ENCODE peak calls at places on chromosomes 16 and 17, in five cellular contexts. U is GM12878, L is H1, V is K562, P is HepG2. H is an unnamed sample.

GRCh38 chr17:65074778-65075250 is 18.3 kb upstream of the GNA13 start:
- DNase-seq in U (no peak), L (no peak), V (peak; percentile 42), P (peak; percentile 60), H (no peak)

GRCh38 chr16:11639925-11640899 is 28.0 kb upstream of the SNN start:
- DNase-seq in U (no peak), L (no peak), V (no peak), P (peak; percentile 90), H (peak; percentile 63)

GRCh38 chr17:39130205-39130604 is 21.2 kb downstream of the PLXDC1 start:
- DNase-seq in U (no peak), L (no peak), V (no peak), P (no peak), H (no peak)

GRCh38 chr17:59830846-59831486 is 61.8 kb downstream of the TUBD1 start:
- DNase-seq in U (no peak), L (no peak), V (no peak), P (no peak), H (no peak)

GRCh38 chr17:16938031-16938430 is 33.9 kb downstream of the TNFRSF13B start:
- DNase-seq in U (no peak), L (no peak), V (no peak), P (no peak), H (no peak)

GRCh38 chr16:49590166-49590871 is 216.7 kb downstream of the C16orf78 start:
- DNase-seq in U (no peak), L (no peak), V (no peak), P (no peak), H (no peak)

GRCh38 chr17:58535431-58535830 is 21.0 kb upstream of the MTMR4 start:
- DNase-seq in U (no peak), L (no peak), V (no peak), P (peak; percentile 81), H (peak; percentile 56)

GRCh38 chr16:18047761-18048160 is 288.8 kb downstream of the NPIPA8 start:
- DNase-seq in U (no peak), L (no peak), V (no peak), P (no peak), H (no peak)

GRCh38 chr16:31700530-31701388 is 172.8 kb upstream of the ZNF267 start:
- DNase-seq in U (peak; percentile 67), L (no peak), V (peak; percentile 39), P (peak; percentile 90), H (no peak)

GRCh38 chr16:15950869-15951268 is 1.5 kb downstream of the ABCC1 start:
- DNase-seq in U (no peak), L (no peak), V (no peak), P (no peak), H (no peak)

GRCh38 chr16:90008708-90009145 is 10.5 kb downstream of the DBNDD1 start:
- DNase-seq in U (no peak), L (no peak), V (no peak), P (no peak), H (no peak)

GRCh38 chr16:2158262-2158638 is 2.7 kb downstream of the TRAF7 start:
- DNase-seq in U (no peak), L (no peak), V (no peak), P (no peak), H (no peak)

GRCh38 chr17:70716551-70716950 is 547.2 kb downstream of the KCNJ2 start:
- DNase-seq in U (no peak), L (no peak), V (no peak), P (no peak), H (no peak)

GRCh38 chr16:82995927-82996441 is 369.2 kb downstream of the CDH13 start:
- DNase-seq in U (no peak), L (no peak), V (no peak), P (no peak), H (no peak)

GRCh38 chr16:55660776-55661175 is 5.0 kb downstream of the SLC6A2 start:
- DNase-seq in U (no peak), L (no peak), V (no peak), P (no peak), H (no peak)

GRCh38 chr17:79752175-79752574 is 21.4 kb downstream of the ENPP7 start:
- DNase-seq in U (no peak), L (no peak), V (no peak), P (no peak), H (no peak)

GRCh38 chr16:50861926-50862325 is 120.0 kb downstream of the CYLD start:
- DNase-seq in U (no peak), L (no peak), V (no peak), P (peak; percentile 86), H (peak; percentile 46)

GRCh38 chr16:52469775-52470174 is 77.2 kb downstream of the TOX3 start:
- DNase-seq in U (no peak), L (no peak), V (no peak), P (peak; percentile 38), H (no peak)

GRCh38 chr17:32253117-32253611 is 12.5 kb upstream of the RHBDL3 start:
- DNase-seq in U (no peak), L (peak; percentile 59), V (peak; percentile 78), P (peak; percentile 70), H (peak; percentile 54)

GRCh38 chr17:75077072-75077489 is 10.7 kb upstream of the SLC16A5 start:
- DNase-seq in U (no peak), L (no peak), V (no peak), P (peak; percentile 76), H (no peak)

GRCh38 chr17:78214706-78215061 is 631 bp downstream of the BIRC5 start:
- DNase-seq in U (no peak), L (no peak), V (no peak), P (no peak), H (no peak)

GRCh38 chr16:84350611-84351400 is 17.5 kb upstream of the ATP2C2 start:
- DNase-seq in U (no peak), L (no peak), V (no peak), P (no peak), H (no peak)

GRCh38 chr17:12078791-12079190 is 58.1 kb downstream of the MAP2K4 start:
- DNase-seq in U (no peak), L (no peak), V (no peak), P (no peak), H (no peak)

GRCh38 chr16:88639231-88640038 is 1.1 kb downstream of the IL17C start:
- DNase-seq in U (no peak), L (no peak), V (no peak), P (no peak), H (no peak)
- TF ChIP-seq SP1 in U (no peak), L (no peak), V (peak; percentile 2), P (no peak), H (no peak)

GRCh38 chr17:76726231-76726765 is at the start of gene JMJD6:
- DNase-seq in U (peak; percentile 86), L (peak; percentile 87), V (peak; percentile 94), P (peak; percentile 93), H (peak; percentile 97)
- TF ChIP-seq SIN3A in U (peak; percentile 79), L (peak; percentile 94), V (peak; percentile 92), P (peak; percentile 62), H (peak; percentile 86)

GRCh38 chr17:40536731-40537171 is 28.5 kb downstream of the CCR7 start:
- DNase-seq in U (no peak), L (no peak), V (no peak), P (no peak), H (no peak)

GRCh38 chr17:40535438-40535837 is 29.8 kb downstream of the CCR7 start:
- DNase-seq in U (no peak), L (no peak), V (no peak), P (no peak), H (no peak)

GRCh38 chr17:40538019-40538935 is 27.0 kb downstream of the CCR7 start:
- DNase-seq in U (no peak), L (no peak), V (no peak), P (no peak), H (no peak)

GRCh38 chr17:40534431-40535189 is 30.7 kb downstream of the CCR7 start:
- DNase-seq in U (no peak), L (no peak), V (no peak), P (no peak), H (no peak)

DNA sequence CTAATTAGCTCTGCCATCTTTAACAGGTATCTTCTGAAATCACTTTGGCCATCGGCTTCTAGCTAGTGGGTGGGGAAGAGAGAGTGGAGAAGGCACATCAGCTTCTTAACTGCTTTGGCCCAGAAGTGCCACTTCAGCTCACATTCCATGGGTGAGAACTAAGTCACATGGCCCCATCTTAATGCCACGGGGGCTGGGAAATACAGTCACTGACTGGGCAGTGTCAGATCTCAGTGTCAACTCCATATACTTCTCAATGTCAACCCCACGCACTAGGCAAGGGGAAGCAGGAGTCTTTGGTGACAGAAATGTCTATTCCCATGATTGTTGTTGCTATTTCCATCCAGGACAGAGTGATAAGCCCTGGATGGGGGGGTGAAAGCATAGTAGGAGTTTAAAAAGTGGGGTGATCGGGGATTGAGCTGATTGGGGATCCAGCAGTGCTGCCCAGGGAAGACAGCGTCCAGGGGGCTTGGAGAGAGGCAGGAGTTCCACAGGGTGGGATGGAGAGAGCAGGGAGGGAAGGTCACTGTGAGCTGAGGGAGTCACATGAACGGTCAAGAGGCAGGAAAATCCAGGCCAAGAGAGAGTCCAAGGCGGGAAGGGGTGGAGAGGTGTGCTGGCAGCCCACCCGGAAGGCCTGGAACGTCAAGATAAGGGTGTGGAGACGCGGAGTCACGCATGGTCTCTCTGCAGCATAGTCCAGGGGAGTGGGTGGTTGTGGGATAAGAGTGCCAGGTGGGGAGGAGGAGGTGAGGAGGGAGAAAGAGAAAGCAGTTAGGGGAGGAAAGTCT is 29.2 kb downstream of the CCR7 start:
- DNase-seq in U (no peak), L (no peak), V (peak; percentile 88), P (no peak), H (no peak)
- H3K4me1 ChIP-seq in U (peaks cover 63% of the 10 kb centered on the region), L (no peaks in the 10 kb centered on the region), V (peaks cover 26% of the 10 kb centered on the region), P (peaks cover 74% of the 10 kb centered on the region), H (peaks cover 60% of the 10 kb centered on the region)

GRCh38 chr17:19456016-19456927 is 45.2 kb downstream of the RNF112 start:
- DNase-seq in U (no peak), L (no peak), V (no peak), P (no peak), H (no peak)

GRCh38 chr17:19457830-19458271 is 46.8 kb downstream of the RNF112 start:
- DNase-seq in U (no peak), L (no peak), V (no peak), P (no peak), H (no peak)

GRCh38 chr17:19460695-19461094 is 49.7 kb downstream of the RNF112 start:
- DNase-seq in U (no peak), L (no peak), V (no peak), P (no peak), H (no peak)

GRCh38 chr17:19454074-19454473 is 43.0 kb downstream of the RNF112 start:
- DNase-seq in U (no peak), L (no peak), V (no peak), P (no peak), H (no peak)

DNA sequence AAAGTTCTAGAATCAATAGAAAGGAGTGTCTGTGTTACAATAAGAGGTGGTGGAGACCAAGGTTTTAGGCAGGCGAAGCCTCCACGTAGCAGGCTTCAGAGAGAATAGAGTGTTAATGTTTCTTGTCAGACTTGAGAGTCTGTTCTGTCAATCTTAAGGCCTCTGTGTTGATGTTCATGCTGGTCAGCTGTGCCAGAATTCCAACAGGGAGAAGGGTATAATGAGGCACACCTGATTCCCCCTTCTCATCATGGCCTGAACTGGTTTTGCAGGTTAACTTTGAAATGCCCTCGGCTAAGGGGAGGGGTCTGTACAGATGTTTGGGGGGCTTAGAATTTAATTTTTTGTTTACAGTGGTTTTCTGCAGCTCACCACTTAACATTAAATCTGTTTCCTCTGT is 46.0 kb downstream of the RNF112 start:
- DNase-seq in U (no peak), L (no peak), V (no peak), P (no peak), H (no peak)
- TF ChIP-seq SP1 in U (no peak), L (no peak), V (no peak), P (no peak), H (no peak)

H was measured in HCT116.